ENCODE peak calls at places on chromosomes 6 and 20, in ten cellular contexts. C is lower lobe of right lung, J is PC-3, Q is H9, K is stomach, E is astrocyte, G is tibial artery, U is hepatocyte, B is aorta, M is colonic mucosa. N is an unnamed sample.

GRCh38 chr20:25282796-25283195 is 34.9 kb downstream of the PYGB start:
- DNase-seq in C (peak; percentile 40), J (no peak), Q (no peak), K (no peak), E (no peak), G (no peak), U (no peak), B (peak; percentile 57), M (no peak), N (peak; percentile 56)

GRCh38 chr6:123263981-123264380 is 267.9 kb downstream of the CLVS2 start:
- DNase-seq in C (no peak), J (no peak), Q (no peak), K (no peak), E (no peak), G (no peak), U (no peak), B (no peak), M (no peak), N (no peak)

GRCh38 chr20:35742741-35743523 is 872 bp upstream of the RBM39 start:
- DNase-seq in C (no peak), J (no peak), Q (no peak), K (no peak), E (no peak), G (no peak), U (peak; percentile 31), B (no peak), M (no peak), N (no peak)

GRCh38 chr6:161223646-161224045 is 50.2 kb downstream of the AGPAT4 start:
- DNase-seq in C (no peak), J (no peak), Q (no peak), K (no peak), E (no peak), G (no peak), U (no peak), B (no peak), M (no peak), N (no peak)

GRCh38 chr6:159104163-159104885 is 59.5 kb upstream of the TAGAP start:
- DNase-seq in C (peak; percentile 81), J (peak; percentile 69), Q (peak; percentile 87), K (peak; percentile 76), E (no peak), G (peak; percentile 61), U (peak; percentile 84), B (peak; percentile 81), M (peak; percentile 58), N (no peak)

GRCh38 chr6:12208190-12208589 is 82.0 kb upstream of the EDN1 start:
- DNase-seq in C (peak; percentile 75), J (peak; percentile 27), Q (no peak), K (peak; percentile 27), E (no peak), G (peak; percentile 68), U (no peak), B (no peak), M (no peak), N (no peak)

GRCh38 chr6:90197854-90198496 is 98.7 kb downstream of the BACH2 start:
- DNase-seq in C (peak; percentile 60), J (no peak), Q (no peak), K (no peak), E (peak; percentile 94), G (no peak), U (peak; percentile 39), B (no peak), M (no peak), N (no peak)

GRCh38 chr6:41894366-41895299 is 542 bp downstream of the USP49 start:
- DNase-seq in C (no peak), J (no peak), Q (peak; percentile 31), K (peak; percentile 27), E (peak; percentile 11), G (no peak), U (peak; percentile 14), B (no peak), M (no peak), N (no peak)

DNA sequence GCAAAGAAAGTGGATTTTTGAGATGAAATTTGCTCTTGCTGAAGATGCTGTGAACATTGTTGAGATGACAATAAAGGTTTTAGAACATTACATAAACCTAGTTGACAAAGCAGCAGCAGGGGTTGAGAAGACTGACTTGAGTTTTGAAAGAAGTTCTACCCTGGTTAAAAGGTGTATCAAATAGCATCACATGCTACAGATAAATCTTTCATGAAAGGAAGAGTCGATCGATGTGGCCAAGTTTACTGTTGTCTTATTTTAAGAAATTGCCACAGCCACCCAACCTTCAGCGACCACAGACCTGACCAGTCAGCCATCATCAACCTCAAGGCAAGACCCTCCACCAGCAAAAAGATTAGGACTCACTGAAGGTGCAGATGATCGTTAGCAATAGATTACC is 155.3 kb downstream of the HS3ST5 start:
- DNase-seq in C (no peak), J (no peak), Q (no peak), K (no peak), E (no peak), G (no peak), U (no peak), B (no peak), M (no peak), N (no peak)
- H3K27me3 ChIP-seq in C (no peaks in the 10 kb centered on the region), J (no peaks in the 10 kb centered on the region), Q (no peaks in the 10 kb centered on the region), K (no peaks in the 10 kb centered on the region), E (no peaks in the 10 kb centered on the region), G (no peaks in the 10 kb centered on the region), U (no peaks in the 10 kb centered on the region), B (no peaks in the 10 kb centered on the region), M (no peaks in the 10 kb centered on the region), N (no peaks in the 10 kb centered on the region)

GRCh38 chr20:38873050-38873581 is 53.1 kb upstream of the FAM83D start:
- DNase-seq in C (no peak), J (no peak), Q (no peak), K (no peak), E (no peak), G (peak; percentile 48), U (no peak), B (no peak), M (no peak), N (peak; percentile 77)

GRCh38 chr20:38874460-38875169 is 51.6 kb upstream of the FAM83D start:
- DNase-seq in C (no peak), J (no peak), Q (no peak), K (no peak), E (no peak), G (peak; percentile 37), U (no peak), B (no peak), M (peak; percentile 38), N (no peak)

GRCh38 chr20:38872491-38873049 is 53.6 kb upstream of the FAM83D start:
- DNase-seq in C (no peak), J (no peak), Q (no peak), K (no peak), E (no peak), G (peak; percentile 28), U (no peak), B (no peak), M (no peak), N (peak; percentile 68)

GRCh38 chr20:38877483-38877882 is 48.7 kb upstream of the FAM83D start:
- DNase-seq in C (no peak), J (no peak), Q (no peak), K (no peak), E (no peak), G (no peak), U (no peak), B (no peak), M (no peak), N (no peak)

GRCh38 chr20:38875170-38875993 is 50.8 kb upstream of the FAM83D start:
- DNase-seq in C (no peak), J (no peak), Q (no peak), K (no peak), E (no peak), G (no peak), U (no peak), B (no peak), M (peak; percentile 41), N (peak; percentile 66)
- H3K4me1 ChIP-seq in C (peaks cover 54% of the 10 kb centered on the region), J (peaks cover 19% of the 10 kb centered on the region), Q (peaks cover 4% of the 10 kb centered on the region), K (peaks cover 45% of the 10 kb centered on the region), E (no peaks in the 10 kb centered on the region), G (no peaks in the 10 kb centered on the region), U (no peaks in the 10 kb centered on the region), B (no peaks in the 10 kb centered on the region), M (peaks cover 13% of the 10 kb centered on the region), N (peaks cover 17% of the 10 kb centered on the region)

DNA sequence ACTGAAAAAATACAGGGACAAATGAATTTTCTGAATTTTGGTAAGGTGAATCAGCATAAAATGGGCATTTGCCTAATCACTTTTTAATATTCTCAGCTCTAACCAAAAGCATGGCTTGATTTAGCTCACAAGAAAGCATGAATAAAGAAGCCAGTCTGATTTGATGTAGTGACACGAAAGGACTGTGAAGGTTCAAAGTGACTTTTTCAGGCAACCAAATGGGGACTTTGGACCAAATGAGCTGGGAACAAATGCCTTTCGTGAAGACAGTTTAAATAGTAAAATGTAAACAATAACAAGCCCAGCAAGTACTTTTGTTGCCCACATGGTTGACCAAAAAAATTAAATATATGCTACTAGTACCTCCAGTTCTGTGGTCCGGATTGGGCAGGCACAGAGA is 12.9 kb upstream of the CBLN4 start:
- DNase-seq in C (no peak), J (no peak), Q (no peak), K (no peak), E (no peak), G (no peak), U (no peak), B (no peak), M (no peak), N (no peak)
- H3K9me3 ChIP-seq in C (no peaks in the 10 kb centered on the region), J (peaks cover 24% of the 10 kb centered on the region), Q (peaks cover 94% of the 10 kb centered on the region), K (no peaks in the 10 kb centered on the region), E (peaks cover 11% of the 10 kb centered on the region), G (no peaks in the 10 kb centered on the region), U (no peaks in the 10 kb centered on the region), B (no peaks in the 10 kb centered on the region), M (no peaks in the 10 kb centered on the region), N (peaks cover 2% of the 10 kb centered on the region)

GRCh38 chr6:70735513-70735912 is 67.8 kb downstream of the SMAP1 start:
- DNase-seq in C (no peak), J (no peak), Q (no peak), K (no peak), E (no peak), G (no peak), U (no peak), B (no peak), M (no peak), N (no peak)

GRCh38 chr6:70734381-70734780 is 66.7 kb downstream of the SMAP1 start:
- DNase-seq in C (no peak), J (no peak), Q (no peak), K (no peak), E (no peak), G (no peak), U (no peak), B (no peak), M (no peak), N (no peak)

GRCh38 chr6:70738028-70738427 is 70.3 kb downstream of the SMAP1 start:
- DNase-seq in C (no peak), J (no peak), Q (no peak), K (no peak), E (peak; percentile 23), G (no peak), U (no peak), B (no peak), M (no peak), N (no peak)

GRCh38 chr6:70739534-70739933 is 71.9 kb downstream of the SMAP1 start:
- DNase-seq in C (no peak), J (no peak), Q (no peak), K (no peak), E (no peak), G (no peak), U (no peak), B (no peak), M (no peak), N (no peak)

DNA sequence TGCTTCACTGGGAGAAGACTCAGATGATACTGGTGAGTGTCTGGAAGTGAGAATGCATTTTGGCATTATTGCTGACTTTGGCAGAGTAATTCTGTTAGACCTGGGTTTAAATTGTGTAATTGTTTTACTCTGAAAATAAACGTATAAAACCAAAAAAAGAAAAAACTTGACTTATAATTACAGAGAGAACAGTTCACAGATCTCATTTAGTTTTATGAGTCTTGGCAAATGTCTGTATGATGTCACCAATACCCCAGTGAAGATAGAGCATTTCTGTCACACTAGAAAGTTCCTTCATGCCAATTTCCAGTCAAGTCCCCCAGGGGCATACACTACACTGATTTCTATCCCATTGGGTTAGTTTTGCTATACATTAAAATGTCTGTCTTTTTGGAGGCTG is 67.3 kb downstream of the SMAP1 start:
- DNase-seq in C (no peak), J (no peak), Q (no peak), K (no peak), E (no peak), G (no peak), U (no peak), B (no peak), M (no peak), N (no peak)
- H3K27me3 ChIP-seq in C (no peaks in the 10 kb centered on the region), J (no peaks in the 10 kb centered on the region), Q (no peaks in the 10 kb centered on the region), K (no peaks in the 10 kb centered on the region), E (no peaks in the 10 kb centered on the region), G (no peaks in the 10 kb centered on the region), U (no peaks in the 10 kb centered on the region), B (no peaks in the 10 kb centered on the region), M (no peaks in the 10 kb centered on the region), N (no peaks in the 10 kb centered on the region)

N was measured in RWPE2.